ENCODE peak calls at places on chromosomes 1 and 21, in eight cellular contexts. H is PC-3; E is CD8-positive, alpha-beta memory T cell; Q is gastrocnemius medialis; O is neural progenitor cell; Z is psoas muscle; P is right atrium auricular region; F is cardiac muscle cell. K is an unnamed sample. For H3K4me1, the result is how much of the 10 kb centered on the place peaks cover.

GRCh38 chr21:36706482-36706852 is 7.6 kb downstream of the SIM2 start:
- DNase-seq in H (no peak), E (no peak), Q (no peak), O (no peak), Z (no peak), P (no peak), F (no peak), K (no peak)

GRCh38 chr1:14826172-14826636 is 227.7 kb downstream of the KAZN start:
- DNase-seq in H (peak), E (no peak), Q (no peak), O (no peak), Z (no peak), P (peak), F (peak), K (no peak)

GRCh38 chr1:156963621-156964020 is 43.2 kb downstream of the LRRC71 start:
- DNase-seq in H (no peak), E (peak), Q (no peak), O (no peak), Z (no peak), P (no peak), F (no peak), K (peak)

GRCh38 chr1:40092241-40092640 is 4.8 kb downstream of the PPT1 start:
- DNase-seq in H (no peak), E (no peak), Q (no peak), O (no peak), Z (no peak), P (no peak), F (peak), K (no peak)

GRCh38 chr1:201760516-201760915 is 68.4 kb upstream of the IPO9 start:
- DNase-seq in H (no peak), E (no peak), Q (no peak), O (peak), Z (no peak), P (no peak), F (peak), K (no peak)

GRCh38 chr1:3545363-3546047 is 65.8 kb downstream of the MEGF6 start:
- DNase-seq in H (no peak), E (no peak), Q (no peak), O (peak), Z (no peak), P (no peak), F (peak), K (no peak)

GRCh38 chr1:9909222-9910046 is 635 bp downstream of the CTNNBIP1 start:
- DNase-seq in H (peak), E (peak), Q (peak), O (peak), Z (no peak), P (no peak), F (no peak), K (peak)

GRCh38 chr1:218945050-218945449 is 228.6 kb upstream of the LYPLAL1 start:
- DNase-seq in H (peak), E (no peak), Q (no peak), O (no peak), Z (no peak), P (no peak), F (peak), K (no peak)

GRCh38 chr1:153960206-153960605 is 1.8 kb upstream of the CRTC2 start:
- DNase-seq in H (no peak), E (no peak), Q (peak), O (no peak), Z (no peak), P (no peak), F (no peak), K (no peak)

GRCh38 chr1:54885237-54885679 is 1.7 kb downstream of the DHCR24 start:
- DNase-seq in H (peak), E (no peak), Q (no peak), O (no peak), Z (no peak), P (no peak), F (no peak), K (no peak)

GRCh38 chr1:98217601-98218000 is 296.8 kb upstream of the DPYD start:
- DNase-seq in H (no peak), E (no peak), Q (no peak), O (no peak), Z (no peak), P (no peak), F (no peak), K (no peak)

GRCh38 chr1:29579821-29580425 is 343.6 kb downstream of the PTPRU start:
- DNase-seq in H (peak), E (no peak), Q (no peak), O (no peak), Z (no peak), P (no peak), F (peak), K (no peak)

GRCh38 chr1:154937051-154937987 is 800 bp upstream of the PMVK start:
- DNase-seq in H (peak), E (peak), Q (peak), O (peak), Z (peak), P (peak), F (peak), K (peak)

GRCh38 chr1:109877320-109877771 is 33.3 kb upstream of the CSF1 start:
- DNase-seq in H (no peak), E (no peak), Q (peak), O (peak), Z (peak), P (peak), F (peak), K (peak)

GRCh38 chr1:200729863-200730262 is 8.8 kb upstream of the CAMSAP2 start:
- DNase-seq in H (no peak), E (no peak), Q (no peak), O (no peak), Z (no peak), P (no peak), F (no peak), K (no peak)

GRCh38 chr1:244154882-244155531 is 103.9 kb downstream of the ZBTB18 start:
- DNase-seq in H (no peak), E (no peak), Q (peak), O (peak), Z (peak), P (no peak), F (no peak), K (no peak)

GRCh38 chr1:70737125-70737524 is 310.5 kb downstream of the PTGER3 start:
- DNase-seq in H (no peak), E (no peak), Q (no peak), O (no peak), Z (no peak), P (no peak), F (no peak), K (no peak)

GRCh38 chr1:42070996-42071395 is 82.2 kb upstream of the GUCA2B start:
- DNase-seq in H (no peak), E (no peak), Q (no peak), O (no peak), Z (no peak), P (no peak), F (peak), K (no peak)

DNA sequence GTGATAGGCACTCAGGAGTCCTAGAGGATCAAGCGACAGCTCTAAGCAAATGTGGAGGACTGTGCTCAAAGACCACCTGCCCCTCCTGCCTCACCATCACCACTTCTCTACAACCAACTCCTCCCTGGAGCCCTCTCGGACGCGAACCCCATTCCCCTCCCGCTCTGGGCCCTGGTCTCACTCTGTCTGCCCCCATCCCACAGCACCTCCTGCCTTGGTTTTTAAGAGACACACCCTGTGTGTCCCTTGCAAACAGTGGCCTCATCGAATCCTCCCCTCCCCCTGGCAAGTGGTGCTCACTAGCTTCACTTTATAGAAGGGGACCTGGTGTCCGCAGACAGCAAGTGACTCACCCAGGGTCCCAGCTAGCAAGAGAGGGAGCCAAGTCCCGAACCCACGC is 28.8 kb downstream of the EPHA8 start:
- DNase-seq in H (no peak), E (no peak), Q (no peak), O (no peak), Z (no peak), P (no peak), F (no peak), K (peak)
- H3K27ac ChIP-seq in H (no peak), E (no peak), Q (no peak), O (no peak), Z (no peak), P (no peak), F (no peak), K (no peak)

DNA sequence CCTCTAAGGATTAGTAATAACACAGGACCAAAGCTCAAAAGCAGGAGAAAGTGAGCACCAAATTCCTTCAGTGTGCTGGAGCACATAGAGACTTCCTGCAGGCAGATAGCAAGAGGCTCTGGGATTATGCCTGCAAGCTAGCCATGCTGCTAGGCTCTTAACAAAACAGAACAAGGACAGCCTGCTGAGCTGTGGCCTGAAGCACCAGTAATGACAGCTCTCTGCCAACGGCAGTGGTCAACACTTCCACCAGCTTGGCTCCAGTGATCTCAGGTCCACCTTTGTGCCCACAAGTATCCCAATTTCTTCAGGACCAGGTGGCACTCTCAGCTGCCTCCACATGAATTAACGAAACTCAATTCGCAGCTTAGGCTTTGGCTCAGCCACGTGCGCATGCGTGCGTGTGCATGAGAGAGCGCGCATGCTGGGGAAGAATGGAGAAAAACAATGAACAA is 64.2 kb downstream of the SLC45A1 start:
- DNase-seq in H (no peak), E (no peak), Q (no peak), O (peak), Z (no peak), P (no peak), F (peak), K (no peak)
- H3K4me3 ChIP-seq in H (no peak), E (no peak), Q (no peak), O (no peak), Z (no peak), P (no peak), F (no peak), K (no peak)

DNA sequence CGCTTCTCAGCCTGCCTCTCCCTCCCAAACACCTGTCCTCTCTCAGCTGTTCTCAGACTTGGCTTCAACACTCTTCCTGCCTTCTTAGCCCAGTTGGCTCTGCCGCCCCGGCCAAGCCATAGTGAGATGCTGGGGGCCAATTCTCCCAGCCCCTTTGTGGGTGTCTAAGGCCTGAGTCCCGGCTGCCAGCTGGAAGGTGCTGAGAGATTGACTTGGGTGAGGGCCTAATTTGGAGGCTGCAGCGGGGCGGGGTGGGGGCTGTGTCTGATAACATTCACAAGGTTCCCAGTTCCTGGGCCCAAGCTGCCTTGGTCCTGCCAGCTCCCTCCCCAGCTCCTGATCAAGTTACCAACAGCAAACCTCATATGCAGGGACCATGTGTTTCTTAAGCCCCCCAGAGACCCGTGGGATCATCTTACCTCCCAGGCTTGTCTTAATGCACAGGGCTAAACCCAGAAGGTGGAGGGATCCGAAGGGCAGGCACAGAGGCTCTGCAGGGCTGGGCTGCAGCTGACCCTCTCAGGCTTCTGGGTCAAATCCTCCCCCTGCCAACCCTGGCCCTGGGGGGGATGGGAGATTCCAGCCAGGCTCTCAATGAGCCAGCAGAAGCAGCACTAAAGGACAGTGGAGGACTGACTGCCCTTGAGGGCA is 9.8 kb downstream of the INKA2 start:
- DNase-seq in H (no peak), E (no peak), Q (peak), O (peak), Z (no peak), P (peak), F (no peak), K (no peak)
- H3K4me1 ChIP-seq in H (under half), E (under half), Q (half or more), O (under half), Z (half or more), P (under half), F (under half), K (under half)

GRCh38 chr1:113800487-113800886 is 11.8 kb downstream of the RSBN1 start:
- DNase-seq in H (no peak), E (no peak), Q (no peak), O (no peak), Z (no peak), P (no peak), F (no peak), K (no peak)

GRCh38 chr1:113804421-113805255 is 7.6 kb downstream of the RSBN1 start:
- DNase-seq in H (peak), E (no peak), Q (no peak), O (no peak), Z (no peak), P (no peak), F (peak), K (no peak)

GRCh38 chr1:113805639-113806038 is 6.6 kb downstream of the RSBN1 start:
- DNase-seq in H (no peak), E (no peak), Q (no peak), O (no peak), Z (no peak), P (no peak), F (no peak), K (no peak)

GRCh38 chr1:113805256-113805531 is 7.1 kb downstream of the RSBN1 start:
- DNase-seq in H (no peak), E (no peak), Q (no peak), O (no peak), Z (no peak), P (no peak), F (no peak), K (no peak)

DNA sequence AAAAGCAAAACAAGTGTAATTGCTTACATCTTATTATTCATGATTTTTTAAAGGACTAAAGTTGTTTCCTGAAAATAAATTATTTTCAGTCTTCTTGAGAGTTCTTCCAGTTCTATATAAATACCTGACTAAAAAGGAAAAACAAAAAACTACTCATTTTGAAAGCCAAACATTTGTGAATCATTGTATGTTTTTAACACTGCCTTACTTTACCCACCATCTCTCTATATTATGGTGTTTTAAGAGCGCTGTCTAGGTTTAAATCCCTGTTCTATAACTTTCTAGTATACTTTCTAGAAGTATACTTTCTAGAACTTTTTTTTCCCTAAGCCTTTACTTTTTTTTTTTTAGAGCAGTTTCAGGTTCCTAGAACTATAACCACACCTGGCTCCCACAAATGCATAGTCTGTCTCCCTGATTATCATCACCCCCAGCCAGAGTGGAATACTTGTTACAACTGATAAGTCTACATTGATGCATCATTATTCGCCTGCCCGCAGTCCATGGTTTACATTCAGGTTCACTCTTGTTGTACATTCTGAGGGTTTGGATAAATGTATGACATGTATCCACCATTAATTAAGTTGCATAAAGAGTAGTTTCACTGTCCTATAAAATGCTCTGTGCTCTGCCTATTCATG is 9.8 kb downstream of the RSBN1 start:
- DNase-seq in H (no peak), E (no peak), Q (no peak), O (no peak), Z (no peak), P (no peak), F (no peak), K (no peak)
- H3K27ac ChIP-seq in H (no peak), E (no peak), Q (no peak), O (no peak), Z (no peak), P (no peak), F (no peak), K (no peak)

K was measured in left lung.